ENCODE peak calls at places on chromosomes 5 and 9, in nine cellular contexts. One of them, this sample, is unnamed.

GRCh38 chr5:172778223-172778814 is 7.3 kb upstream of the DUSP1 start:
- DNase-seq in left ventricle myocardium superior: no peak
- DNase-seq in suprapubic skin: no peak
- DNase-seq in occipital lobe: no peak
- DNase-seq in tibial artery: peak
- DNase-seq in natural killer cell: peak
- DNase-seq in posterior cingulate gyrus: no peak
- DNase-seq in kidney: no peak
- DNase-seq in hepatic stellate cell: peak
- DNase-seq in this sample: peak

GRCh38 chr9:138015021-138015829 is 137.6 kb downstream of the CACNA1B start:
- DNase-seq in natural killer cell: no peak
- DNase-seq in suprapubic skin: peak
- DNase-seq in occipital lobe: no peak
- DNase-seq in left ventricle myocardium superior: peak
- DNase-seq in posterior cingulate gyrus: no peak
- DNase-seq in kidney: no peak
- DNase-seq in tibial artery: no peak
- DNase-seq in hepatic stellate cell: no peak
- DNase-seq in this sample: peak

GRCh38 chr5:52199833-52200232 is 587.9 kb upstream of the ITGA1 start:
- DNase-seq in tibial artery: no peak
- DNase-seq in suprapubic skin: no peak
- DNase-seq in hepatic stellate cell: no peak
- DNase-seq in posterior cingulate gyrus: no peak
- DNase-seq in kidney: no peak
- DNase-seq in occipital lobe: no peak
- DNase-seq in natural killer cell: no peak
- DNase-seq in left ventricle myocardium superior: no peak
- DNase-seq in this sample: no peak

GRCh38 chr9:4237748-4238511 is 61.9 kb downstream of the GLIS3 start:
- DNase-seq in posterior cingulate gyrus: no peak
- DNase-seq in tibial artery: peak
- DNase-seq in natural killer cell: no peak
- DNase-seq in left ventricle myocardium superior: no peak
- DNase-seq in kidney: no peak
- DNase-seq in occipital lobe: no peak
- DNase-seq in suprapubic skin: no peak
- DNase-seq in hepatic stellate cell: no peak
- DNase-seq in this sample: no peak

GRCh38 chr9:108883085-108883484 is 21.0 kb downstream of the ACTL7A start:
- DNase-seq in tibial artery: no peak
- DNase-seq in occipital lobe: no peak
- DNase-seq in suprapubic skin: no peak
- DNase-seq in kidney: no peak
- DNase-seq in hepatic stellate cell: no peak
- DNase-seq in posterior cingulate gyrus: no peak
- DNase-seq in natural killer cell: no peak
- DNase-seq in left ventricle myocardium superior: no peak
- DNase-seq in this sample: no peak

GRCh38 chr9:121860744-121861143 is 209.3 kb downstream of the DAB2IP start:
- DNase-seq in posterior cingulate gyrus: no peak
- DNase-seq in hepatic stellate cell: peak
- DNase-seq in occipital lobe: no peak
- DNase-seq in left ventricle myocardium superior: peak
- DNase-seq in tibial artery: peak
- DNase-seq in suprapubic skin: no peak
- DNase-seq in kidney: no peak
- DNase-seq in natural killer cell: no peak
- DNase-seq in this sample: no peak

GRCh38 chr5:64767959-64768357 is 533 bp downstream of the SREK1IP1 start:
- DNase-seq in kidney: no peak
- DNase-seq in suprapubic skin: no peak
- DNase-seq in hepatic stellate cell: no peak
- DNase-seq in tibial artery: no peak
- DNase-seq in posterior cingulate gyrus: no peak
- DNase-seq in natural killer cell: no peak
- DNase-seq in occipital lobe: no peak
- DNase-seq in left ventricle myocardium superior: peak
- DNase-seq in this sample: no peak

GRCh38 chr9:134222018-134222573 is 57.7 kb upstream of the RNU6ATAC start:
- DNase-seq in occipital lobe: no peak
- DNase-seq in left ventricle myocardium superior: peak
- DNase-seq in natural killer cell: no peak
- DNase-seq in posterior cingulate gyrus: peak
- DNase-seq in kidney: peak
- DNase-seq in hepatic stellate cell: no peak
- DNase-seq in suprapubic skin: no peak
- DNase-seq in tibial artery: no peak
- DNase-seq in this sample: no peak

GRCh38 chr9:34010979-34011378 is 37.7 kb downstream of the UBAP2 start:
- DNase-seq in kidney: no peak
- DNase-seq in left ventricle myocardium superior: no peak
- DNase-seq in posterior cingulate gyrus: no peak
- DNase-seq in natural killer cell: no peak
- DNase-seq in occipital lobe: no peak
- DNase-seq in suprapubic skin: no peak
- DNase-seq in tibial artery: no peak
- DNase-seq in hepatic stellate cell: no peak
- DNase-seq in this sample: no peak

GRCh38 chr5:43973318-43973717 is 370.3 kb downstream of the NNT start:
- DNase-seq in left ventricle myocardium superior: no peak
- DNase-seq in tibial artery: no peak
- DNase-seq in kidney: no peak
- DNase-seq in suprapubic skin: no peak
- DNase-seq in natural killer cell: no peak
- DNase-seq in occipital lobe: no peak
- DNase-seq in posterior cingulate gyrus: no peak
- DNase-seq in hepatic stellate cell: no peak
- DNase-seq in this sample: no peak

GRCh38 chr5:125338804-125339203 is 592.4 kb upstream of the ZNF608 start:
- DNase-seq in tibial artery: no peak
- DNase-seq in suprapubic skin: no peak
- DNase-seq in kidney: no peak
- DNase-seq in natural killer cell: no peak
- DNase-seq in hepatic stellate cell: no peak
- DNase-seq in occipital lobe: no peak
- DNase-seq in left ventricle myocardium superior: no peak
- DNase-seq in posterior cingulate gyrus: no peak
- DNase-seq in this sample: no peak

GRCh38 chr5:145129797-145130196 is 705.3 kb downstream of the PRELID2 start:
- DNase-seq in tibial artery: no peak
- DNase-seq in kidney: no peak
- DNase-seq in suprapubic skin: no peak
- DNase-seq in hepatic stellate cell: no peak
- DNase-seq in natural killer cell: no peak
- DNase-seq in occipital lobe: no peak
- DNase-seq in posterior cingulate gyrus: no peak
- DNase-seq in left ventricle myocardium superior: no peak
- DNase-seq in this sample: no peak

GRCh38 chr5:59272744-59273427 is 620.6 kb downstream of the PDE4D start:
- DNase-seq in tibial artery: no peak
- DNase-seq in natural killer cell: no peak
- DNase-seq in posterior cingulate gyrus: no peak
- DNase-seq in left ventricle myocardium superior: no peak
- DNase-seq in suprapubic skin: no peak
- DNase-seq in occipital lobe: no peak
- DNase-seq in kidney: no peak
- DNase-seq in hepatic stellate cell: no peak
- DNase-seq in this sample: no peak

GRCh38 chr9:106309925-106310324 is 553.0 kb upstream of the ZNF462 start:
- DNase-seq in posterior cingulate gyrus: no peak
- DNase-seq in hepatic stellate cell: no peak
- DNase-seq in tibial artery: no peak
- DNase-seq in occipital lobe: no peak
- DNase-seq in left ventricle myocardium superior: no peak
- DNase-seq in suprapubic skin: no peak
- DNase-seq in kidney: no peak
- DNase-seq in natural killer cell: no peak
- DNase-seq in this sample: no peak

GRCh38 chr5:67021522-67022316 is 174.9 kb downstream of the CD180 start:
- DNase-seq in left ventricle myocardium superior: no peak
- DNase-seq in tibial artery: no peak
- DNase-seq in suprapubic skin: no peak
- DNase-seq in occipital lobe: no peak
- DNase-seq in kidney: no peak
- DNase-seq in posterior cingulate gyrus: no peak
- DNase-seq in natural killer cell: no peak
- DNase-seq in hepatic stellate cell: no peak
- DNase-seq in this sample: no peak

GRCh38 chr9:94983552-94983951 is 257.1 kb downstream of the AOPEP start:
- DNase-seq in occipital lobe: no peak
- DNase-seq in posterior cingulate gyrus: no peak
- DNase-seq in tibial artery: no peak
- DNase-seq in kidney: no peak
- DNase-seq in suprapubic skin: no peak
- DNase-seq in left ventricle myocardium superior: no peak
- DNase-seq in hepatic stellate cell: no peak
- DNase-seq in natural killer cell: no peak
- DNase-seq in this sample: no peak

GRCh38 chr9:121281614-121282291 is 13.8 kb downstream of the GSN start:
- DNase-seq in natural killer cell: no peak
- DNase-seq in left ventricle myocardium superior: peak
- DNase-seq in kidney: peak
- DNase-seq in posterior cingulate gyrus: no peak
- DNase-seq in tibial artery: peak
- DNase-seq in occipital lobe: no peak
- DNase-seq in hepatic stellate cell: peak
- DNase-seq in suprapubic skin: peak
- DNase-seq in this sample: peak

GRCh38 chr9:37730256-37730655 is 23.3 kb upstream of the TRMT10B start:
- DNase-seq in posterior cingulate gyrus: no peak
- DNase-seq in kidney: no peak
- DNase-seq in hepatic stellate cell: no peak
- DNase-seq in left ventricle myocardium superior: no peak
- DNase-seq in tibial artery: no peak
- DNase-seq in occipital lobe: no peak
- DNase-seq in suprapubic skin: no peak
- DNase-seq in natural killer cell: no peak
- DNase-seq in this sample: no peak

GRCh38 chr9:131258698-131259431 is 17.4 kb downstream of the FAM78A start:
- DNase-seq in left ventricle myocardium superior: peak
- DNase-seq in posterior cingulate gyrus: no peak
- DNase-seq in suprapubic skin: no peak
- DNase-seq in kidney: peak
- DNase-seq in natural killer cell: no peak
- DNase-seq in hepatic stellate cell: no peak
- DNase-seq in occipital lobe: no peak
- DNase-seq in tibial artery: no peak
- DNase-seq in this sample: no peak

GRCh38 chr9:87684627-87685204 is 41.2 kb upstream of the CTSL start:
- DNase-seq in occipital lobe: no peak
- DNase-seq in hepatic stellate cell: peak
- DNase-seq in natural killer cell: no peak
- DNase-seq in tibial artery: no peak
- DNase-seq in kidney: no peak
- DNase-seq in left ventricle myocardium superior: peak
- DNase-seq in posterior cingulate gyrus: peak
- DNase-seq in suprapubic skin: no peak
- DNase-seq in this sample: peak

GRCh38 chr5:7886849-7887460 is 18.0 kb downstream of the MTRR start:
- DNase-seq in kidney: no peak
- DNase-seq in left ventricle myocardium superior: no peak
- DNase-seq in tibial artery: no peak
- DNase-seq in posterior cingulate gyrus: no peak
- DNase-seq in hepatic stellate cell: peak
- DNase-seq in suprapubic skin: no peak
- DNase-seq in occipital lobe: no peak
- DNase-seq in natural killer cell: no peak
- DNase-seq in this sample: no peak

GRCh38 chr9:74496819-74497749 is at the start of gene RORB:
- DNase-seq in natural killer cell: peak
- DNase-seq in posterior cingulate gyrus: peak
- DNase-seq in left ventricle myocardium superior: peak
- DNase-seq in tibial artery: peak
- DNase-seq in occipital lobe: peak
- DNase-seq in suprapubic skin: no peak
- DNase-seq in hepatic stellate cell: peak
- DNase-seq in kidney: peak
- DNase-seq in this sample: peak

GRCh38 chr5:102986074-102986473 is 133.9 kb downstream of the GIN1 start:
- DNase-seq in tibial artery: no peak
- DNase-seq in kidney: no peak
- DNase-seq in left ventricle myocardium superior: no peak
- DNase-seq in natural killer cell: no peak
- DNase-seq in suprapubic skin: no peak
- DNase-seq in hepatic stellate cell: no peak
- DNase-seq in occipital lobe: no peak
- DNase-seq in posterior cingulate gyrus: no peak
- DNase-seq in this sample: no peak

GRCh38 chr9:98144076-98144475 is 25.1 kb upstream of the TRIM14 start:
- DNase-seq in suprapubic skin: no peak
- DNase-seq in occipital lobe: no peak
- DNase-seq in left ventricle myocardium superior: no peak
- DNase-seq in natural killer cell: no peak
- DNase-seq in kidney: no peak
- DNase-seq in tibial artery: no peak
- DNase-seq in posterior cingulate gyrus: no peak
- DNase-seq in hepatic stellate cell: no peak
- DNase-seq in this sample: no peak

This sample was measured in adrenal gland.